ENCODE peak calls at places on chromosomes 5 and 9, in seven cellular contexts. N is AG04450, B is spleen, I is adrenal gland, O is ovary, W is heart right ventricle, L is esophagus muscularis mucosa. Y is an unnamed sample. For H3K9me3, the result is how much of the 10 kb centered on the place peaks cover.

GRCh38 chr9:113886471-113886870 is 10.4 kb downstream of the ZNF618 start:
- DNase-seq in N (no peak), B (no peak), W (no peak), L (peak), O (no peak), I (no peak), Y (no peak)

GRCh38 chr5:56183507-56183906 is 49.6 kb downstream of the ANKRD55 start:
- DNase-seq in L (peak), B (no peak), N (peak), I (no peak), O (no peak), W (no peak), Y (no peak)

GRCh38 chr5:157484768-157485167 is 24.8 kb downstream of the NIPAL4 start:
- DNase-seq in N (no peak), W (no peak), O (no peak), B (no peak), L (no peak), I (peak), Y (peak)

GRCh38 chr9:75615284-75615683 is 275.2 kb upstream of the PCSK5 start:
- DNase-seq in L (no peak), I (no peak), B (no peak), O (no peak), W (no peak), N (no peak), Y (no peak)

GRCh38 chr9:89701221-89701798 is 96.5 kb downstream of the GADD45G start:
- DNase-seq in B (peak), L (no peak), I (no peak), N (no peak), W (peak), O (no peak), Y (no peak)

GRCh38 chr9:78357165-78357873 is 60.4 kb downstream of the PSAT1 start:
- DNase-seq in O (no peak), N (no peak), B (no peak), W (no peak), I (no peak), L (no peak), Y (no peak)

GRCh38 chr9:108207611-108208051 is 648.2 kb downstream of the ACTL7B start:
- DNase-seq in N (peak), O (no peak), B (no peak), I (no peak), W (no peak), L (peak), Y (no peak)

GRCh38 chr9:91332476-91333231 is 29.1 kb downstream of the AUH start:
- DNase-seq in N (no peak), W (no peak), L (no peak), O (no peak), I (peak), B (no peak), Y (no peak)

GRCh38 chr9:120920495-120921178 is 6.0 kb downstream of the TRAF1 start:
- DNase-seq in L (no peak), W (no peak), B (no peak), O (no peak), I (no peak), N (no peak), Y (no peak)

GRCh38 chr5:91164424-91164823 is 218.7 kb downstream of the ARRDC3 start:
- DNase-seq in O (no peak), N (no peak), B (no peak), W (no peak), I (no peak), L (no peak), Y (no peak)

GRCh38 chr5:155147222-155147621 is 133.7 kb downstream of the KIF4B start:
- DNase-seq in I (no peak), N (no peak), L (no peak), W (no peak), B (no peak), O (no peak), Y (no peak)

GRCh38 chr5:122030251-122030650 is 47.8 kb downstream of the LOX start:
- DNase-seq in B (no peak), L (no peak), I (no peak), N (no peak), O (no peak), W (no peak), Y (no peak)

GRCh38 chr5:171593401-171593800 is 174.0 kb downstream of the FGF18 start:
- DNase-seq in N (no peak), I (no peak), O (no peak), B (no peak), W (no peak), L (no peak), Y (no peak)

GRCh38 chr9:86971742-86972141 is 24.4 kb upstream of the GAS1 start:
- DNase-seq in L (no peak), W (no peak), I (no peak), O (no peak), N (no peak), B (no peak), Y (no peak)

GRCh38 chr5:78540335-78541057 is 108.1 kb downstream of the LHFPL2 start:
- DNase-seq in L (no peak), B (no peak), O (peak), I (no peak), N (no peak), W (no peak), Y (no peak)

GRCh38 chr9:91750343-91750742 is 199.7 kb downstream of the ROR2 start:
- DNase-seq in B (peak), W (no peak), L (no peak), I (no peak), N (no peak), O (no peak), Y (no peak)

GRCh38 chr5:661891-662750 is 31.0 kb downstream of the TPPP start:
- DNase-seq in B (peak), N (no peak), L (no peak), I (no peak), W (no peak), O (no peak), Y (peak)

GRCh38 chr9:91043786-91044185 is 242.2 kb downstream of the SYK start:
- DNase-seq in L (no peak), B (no peak), I (no peak), O (no peak), W (no peak), N (no peak), Y (no peak)

GRCh38 chr9:21993893-21994525 is at the start of gene CDKN2A:
- DNase-seq in N (no peak), B (peak), W (no peak), O (peak), L (no peak), I (no peak), Y (peak)

GRCh38 chr5:61768692-61769281 is 436.7 kb downstream of the ZSWIM6 start:
- DNase-seq in W (no peak), O (no peak), B (no peak), N (no peak), I (no peak), L (no peak), Y (no peak)

GRCh38 chr5:30209752-30210151 is 983.7 kb upstream of the CDH6 start:
- DNase-seq in W (no peak), B (no peak), I (no peak), N (no peak), O (no peak), L (no peak), Y (no peak)
- H3K9me3 ChIP-seq in W (under half), B (under half), I (under half), N (under half), O (under half), L (under half), Y (under half)

GRCh38 chr5:81687292-81687691 is 63.6 kb downstream of the SSBP2 start:
- DNase-seq in I (no peak), B (no peak), O (no peak), N (no peak), W (no peak), L (no peak), Y (no peak)

GRCh38 chr5:81679885-81680284 is 71.0 kb downstream of the SSBP2 start:
- DNase-seq in I (no peak), B (no peak), N (no peak), W (no peak), O (no peak), L (no peak), Y (no peak)

GRCh38 chr5:81688215-81688614 is 62.7 kb downstream of the SSBP2 start:
- DNase-seq in L (no peak), N (no peak), B (no peak), I (no peak), O (no peak), W (no peak), Y (no peak)

DNA sequence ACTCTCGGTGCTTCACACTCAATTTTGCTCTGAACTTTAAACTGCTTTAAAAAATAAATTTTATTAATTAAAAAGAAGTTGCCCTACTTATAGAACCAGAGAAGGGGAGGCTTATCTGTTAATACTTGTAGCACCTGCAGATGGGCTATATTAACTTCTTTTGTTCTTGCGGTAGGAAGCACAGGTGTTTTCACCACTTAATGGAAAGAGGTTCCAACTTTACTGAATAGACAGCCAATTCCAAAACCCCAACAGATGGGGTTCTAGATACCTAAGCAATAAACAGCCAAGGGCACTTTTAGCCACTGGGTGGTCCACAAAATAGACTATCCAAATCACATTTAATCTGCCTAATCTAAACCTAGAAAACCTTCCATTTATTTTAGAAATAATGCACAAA is 65.4 kb downstream of the SSBP2 start:
- DNase-seq in N (no peak), I (no peak), O (no peak), L (no peak), B (no peak), W (no peak), Y (no peak)
- H3K9me3 ChIP-seq in N (under half), I (under half), O (under half), L (under half), B (under half), W (under half), Y (under half)

GRCh38 chr5:179123491-179124328 is 63.5 kb downstream of the ZNF354C start:
- DNase-seq in O (no peak), B (no peak), N (no peak), W (no peak), L (no peak), I (no peak), Y (peak)
- H3K9me3 ChIP-seq in O (under half), B (under half), N (half or more), W (under half), L (under half), I (under half), Y (under half)

GRCh38 chr5:178404987-178405386 is 172.4 kb upstream of the PHYKPL start:
- DNase-seq in N (no peak), B (no peak), L (no peak), O (no peak), W (no peak), I (no peak), Y (no peak)

GRCh38 chr5:178403351-178403750 is 170.7 kb upstream of the PHYKPL start:
- DNase-seq in N (no peak), B (no peak), I (no peak), W (no peak), L (no peak), O (no peak), Y (no peak)

GRCh38 chr5:178403956-178404600 is 171.5 kb upstream of the PHYKPL start:
- DNase-seq in B (no peak), L (no peak), O (no peak), I (no peak), W (no peak), N (no peak), Y (no peak)

DNA sequence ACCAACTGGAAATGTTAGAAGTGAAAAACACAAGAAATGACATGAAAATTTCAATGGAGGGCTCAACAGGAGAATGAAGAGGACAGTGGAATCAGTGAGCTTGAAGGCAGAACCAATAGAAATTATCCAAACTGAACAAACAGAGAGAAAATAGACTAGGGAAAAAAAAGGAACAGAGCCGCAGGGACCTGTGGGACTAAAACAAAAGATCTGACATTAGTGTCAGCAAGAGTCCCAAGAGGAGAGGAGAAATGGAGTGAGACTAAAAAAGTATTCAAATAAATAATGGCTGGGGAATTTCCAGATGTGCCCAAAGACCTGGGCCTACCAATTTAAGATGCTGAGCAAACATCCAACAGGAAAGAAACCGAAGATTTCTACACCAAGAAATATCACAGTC is 175.0 kb upstream of the PHYKPL start:
- DNase-seq in B (no peak), W (no peak), L (no peak), O (no peak), N (no peak), I (no peak), Y (no peak)
- H3K9me3 ChIP-seq in B (under half), W (under half), L (under half), O (under half), N (under half), I (under half), Y (under half)

GRCh38 chr5:17257705-17258273 is 40.4 kb downstream of the BASP1 start:
- DNase-seq in N (no peak), W (no peak), O (no peak), L (no peak), B (no peak), I (no peak), Y (no peak)
- H3K9me3 ChIP-seq in N (under half), W (under half), O (under half), L (under half), B (under half), I (under half), Y (under half)

DNA sequence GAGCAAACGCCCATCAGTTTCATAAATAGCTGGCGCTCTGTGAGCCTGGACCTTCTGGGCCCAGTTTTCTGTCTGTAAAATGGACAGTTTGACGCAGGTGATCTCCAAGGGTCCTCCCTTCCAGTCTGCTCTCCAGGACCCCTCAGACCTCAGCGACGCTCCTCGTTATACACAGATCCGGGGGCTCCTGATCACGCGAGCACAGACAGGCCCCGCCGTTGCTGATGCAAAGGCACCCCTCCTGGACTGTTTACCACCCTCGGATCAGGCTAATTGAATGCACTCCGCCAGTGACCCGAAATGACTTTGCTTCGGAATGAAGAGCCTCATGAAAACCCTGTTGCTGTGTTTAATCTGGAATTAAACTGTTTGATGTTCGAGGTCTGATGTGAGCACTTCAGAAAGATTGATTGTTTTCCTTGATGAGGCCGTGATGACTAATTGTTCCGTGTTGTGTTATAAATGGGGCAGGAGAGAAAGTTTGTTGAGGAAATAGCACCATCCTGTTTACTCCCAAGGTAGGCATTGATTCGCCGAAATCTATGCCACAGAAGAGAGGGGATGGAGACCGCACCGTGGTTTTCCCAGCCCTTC is 190.5 kb upstream of the PPP1R26 start:
- DNase-seq in O (no peak), I (no peak), B (peak), W (no peak), N (no peak), L (no peak), Y (no peak)
- H3K9me3 ChIP-seq in O (under half), I (under half), B (under half), W (under half), N (half or more), L (under half), Y (under half)